ENCODE peak calls at places on chromosomes 13 and 19, in seven cellular contexts. P is tibial artery, L is brain microvascular endothelial cell, U is ascending aorta, N is GM23338, H is kidney epithelial cell, J is lung. O is an unnamed sample. For H3K27me3, the result is how much of the 10 kb centered on the place peaks cover.

GRCh38 chr13:51697181-51697580 is 106.8 kb downstream of the DHRS12 start:
- DNase-seq in P (no peak), L (peak), U (no peak), N (no peak), H (no peak), J (no peak), O (no peak)

GRCh38 chr19:54462072-54462712 is 1.4 kb downstream of the LENG9 start:
- DNase-seq in P (no peak), L (no peak), U (no peak), N (no peak), H (no peak), J (no peak), O (no peak)

GRCh38 chr19:2167896-2168618 is 4.3 kb downstream of the DOT1L start:
- DNase-seq in P (peak), L (no peak), U (peak), N (no peak), H (no peak), J (peak), O (no peak)

GRCh38 chr19:43438291-43439162 is 23.8 kb downstream of the TEX101 start:
- DNase-seq in P (no peak), L (no peak), U (no peak), N (no peak), H (no peak), J (peak), O (no peak)

GRCh38 chr19:40154121-40154680 is 37.0 kb upstream of the MAP3K10 start:
- DNase-seq in P (no peak), L (no peak), U (no peak), N (no peak), H (no peak), J (no peak), O (no peak)

GRCh38 chr19:7633619-7634018 is at the start of gene PCP2:
- DNase-seq in P (no peak), L (no peak), U (no peak), N (no peak), H (no peak), J (no peak), O (no peak)

GRCh38 chr13:43229506-43229905 is 206.1 kb downstream of the DNAJC15 start:
- DNase-seq in P (no peak), L (peak), U (no peak), N (no peak), H (no peak), J (no peak), O (no peak)

GRCh38 chr13:98966019-98966418 is 11.8 kb downstream of the DOCK9 start:
- DNase-seq in P (no peak), L (no peak), U (no peak), N (no peak), H (no peak), J (no peak), O (no peak)

GRCh38 chr19:4922530-4923378 is 13.5 kb downstream of the UHRF1 start:
- DNase-seq in P (no peak), L (no peak), U (no peak), N (no peak), H (no peak), J (no peak), O (no peak)

GRCh38 chr19:14479985-14480694 is 5.0 kb upstream of the PTGER1 start:
- DNase-seq in P (no peak), L (no peak), U (no peak), N (peak), H (no peak), J (no peak), O (peak)

GRCh38 chr13:72696590-72696989 is 30.8 kb downstream of the MZT1 start:
- DNase-seq in P (no peak), L (no peak), U (no peak), N (no peak), H (no peak), J (no peak), O (no peak)

GRCh38 chr19:6279931-6280591 is at the start of gene MLLT1:
- DNase-seq in P (peak), L (peak), U (peak), N (peak), H (peak), J (peak), O (peak)

GRCh38 chr13:39047560-39047959 is 9.3 kb downstream of the NHLRC3 start:
- DNase-seq in P (no peak), L (no peak), U (no peak), N (peak), H (no peak), J (no peak), O (no peak)

GRCh38 chr19:55638864-55639359 is 1.9 kb upstream of the ZNF580 start:
- DNase-seq in P (no peak), L (no peak), U (no peak), N (peak), H (no peak), J (no peak), O (no peak)

GRCh38 chr19:24178207-24178606 is 91.2 kb downstream of the ZNF254 start:
- DNase-seq in P (no peak), L (no peak), U (no peak), N (no peak), H (no peak), J (no peak), O (no peak)

GRCh38 chr19:43471091-43471490 is 5.7 kb upstream of the LYPD3 start:
- DNase-seq in P (no peak), L (no peak), U (no peak), N (no peak), H (no peak), J (no peak), O (no peak)

GRCh38 chr13:51588406-51588949 is 4.2 kb downstream of the WDFY2 start:
- DNase-seq in P (no peak), L (no peak), U (no peak), N (no peak), H (no peak), J (no peak), O (no peak)

GRCh38 chr13:93784191-93784590 is 557.6 kb downstream of the GPC6 start:
- DNase-seq in P (no peak), L (no peak), U (no peak), N (no peak), H (no peak), J (no peak), O (no peak)

DNA sequence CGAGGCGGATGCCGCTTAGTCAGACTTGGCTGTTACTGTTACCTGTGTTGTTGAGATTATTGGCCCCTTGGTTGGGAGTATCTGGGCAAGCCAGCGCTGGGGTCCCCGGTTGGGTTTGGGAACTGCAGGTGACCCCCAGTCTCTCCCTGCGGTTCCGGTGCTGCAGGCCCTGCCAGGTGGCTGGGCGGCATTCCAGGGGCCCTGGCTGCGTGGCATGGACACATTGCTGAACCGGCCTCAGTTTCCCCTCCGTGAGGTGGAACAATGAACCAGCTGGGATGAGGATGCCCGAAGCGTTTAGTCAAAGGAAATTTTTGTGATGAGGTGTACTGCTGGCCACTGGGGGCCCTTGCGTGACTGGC is 538 bp downstream of the B3GNT3 start:
- DNase-seq in P (no peak), L (no peak), U (no peak), N (no peak), H (no peak), J (no peak), O (no peak)
- H3K27me3 ChIP-seq in P (under half), L (under half), U (under half), N (under half), H (under half), J (under half), O (under half)

GRCh38 chr19:9931629-9932028 is 4.7 kb downstream of the OLFM2 start:
- DNase-seq in P (no peak), L (no peak), U (no peak), N (no peak), H (no peak), J (no peak), O (no peak)
- H3K27me3 ChIP-seq in P (under half), L (under half), U (under half), N (under half), H (under half), J (under half), O (under half)

DNA sequence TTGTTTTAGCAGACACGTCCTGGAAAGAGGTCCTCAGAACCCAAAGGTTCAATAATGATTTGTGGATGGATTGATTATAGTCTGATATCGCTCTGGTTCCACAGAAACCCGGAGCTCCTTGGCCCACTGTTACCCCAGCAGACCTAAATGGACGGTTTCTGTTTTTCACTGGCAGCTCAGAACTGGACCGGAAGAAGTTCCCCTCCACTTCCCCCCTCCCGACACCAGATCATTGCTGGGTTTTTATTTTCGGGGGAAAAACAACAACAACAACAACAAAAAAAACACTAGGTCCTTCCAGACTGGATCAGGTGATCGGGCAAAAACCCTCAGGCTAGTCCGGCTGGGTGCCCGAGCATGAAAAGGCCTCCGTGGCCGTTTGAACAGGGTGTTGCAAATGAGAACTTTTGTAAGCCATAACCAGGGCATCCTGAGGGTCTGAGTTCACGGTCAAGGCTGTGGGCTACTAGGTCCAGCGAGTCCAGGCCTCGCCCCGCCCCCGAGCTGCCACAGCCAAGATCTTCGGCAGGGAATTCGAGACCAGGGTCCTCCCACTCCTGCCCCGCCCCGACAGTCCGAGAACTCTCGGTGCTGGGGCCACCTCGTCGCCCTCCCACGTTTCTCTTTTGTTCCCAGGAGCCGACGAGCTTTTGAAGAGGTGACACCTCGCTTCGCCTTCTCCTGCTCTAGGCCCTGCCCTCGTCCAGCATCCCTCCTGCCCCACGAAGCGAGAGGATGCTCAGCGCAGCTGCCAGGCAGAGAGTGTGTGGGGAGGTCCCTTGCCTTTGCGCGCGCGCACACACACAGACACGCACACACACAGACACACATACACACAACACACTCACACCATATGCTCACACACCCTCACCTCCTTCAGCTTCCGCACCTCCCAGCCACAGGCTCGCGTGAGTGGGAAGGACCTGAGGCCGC is 8.7 kb downstream of the ZIC2 start:
- DNase-seq in P (no peak), L (no peak), U (no peak), N (peak), H (no peak), J (no peak), O (no peak)
- H3K27me3 ChIP-seq in P (under half), L (under half), U (half or more), N (half or more), H (half or more), J (under half), O (half or more)

GRCh38 chr19:12842511-12842910 is 4.2 kb downstream of the MAST1 start:
- DNase-seq in P (no peak), L (no peak), U (no peak), N (no peak), H (no peak), J (no peak), O (no peak)
- H3K27me3 ChIP-seq in P (under half), L (under half), U (under half), N (under half), H (half or more), J (under half), O (under half)

GRCh38 chr13:21901772-21902708 is 231.2 kb downstream of the FGF9 start:
- DNase-seq in P (no peak), L (no peak), U (no peak), N (no peak), H (no peak), J (peak), O (no peak)
- H3K27me3 ChIP-seq in P (under half), L (under half), U (under half), N (under half), H (under half), J (under half), O (under half)

DNA sequence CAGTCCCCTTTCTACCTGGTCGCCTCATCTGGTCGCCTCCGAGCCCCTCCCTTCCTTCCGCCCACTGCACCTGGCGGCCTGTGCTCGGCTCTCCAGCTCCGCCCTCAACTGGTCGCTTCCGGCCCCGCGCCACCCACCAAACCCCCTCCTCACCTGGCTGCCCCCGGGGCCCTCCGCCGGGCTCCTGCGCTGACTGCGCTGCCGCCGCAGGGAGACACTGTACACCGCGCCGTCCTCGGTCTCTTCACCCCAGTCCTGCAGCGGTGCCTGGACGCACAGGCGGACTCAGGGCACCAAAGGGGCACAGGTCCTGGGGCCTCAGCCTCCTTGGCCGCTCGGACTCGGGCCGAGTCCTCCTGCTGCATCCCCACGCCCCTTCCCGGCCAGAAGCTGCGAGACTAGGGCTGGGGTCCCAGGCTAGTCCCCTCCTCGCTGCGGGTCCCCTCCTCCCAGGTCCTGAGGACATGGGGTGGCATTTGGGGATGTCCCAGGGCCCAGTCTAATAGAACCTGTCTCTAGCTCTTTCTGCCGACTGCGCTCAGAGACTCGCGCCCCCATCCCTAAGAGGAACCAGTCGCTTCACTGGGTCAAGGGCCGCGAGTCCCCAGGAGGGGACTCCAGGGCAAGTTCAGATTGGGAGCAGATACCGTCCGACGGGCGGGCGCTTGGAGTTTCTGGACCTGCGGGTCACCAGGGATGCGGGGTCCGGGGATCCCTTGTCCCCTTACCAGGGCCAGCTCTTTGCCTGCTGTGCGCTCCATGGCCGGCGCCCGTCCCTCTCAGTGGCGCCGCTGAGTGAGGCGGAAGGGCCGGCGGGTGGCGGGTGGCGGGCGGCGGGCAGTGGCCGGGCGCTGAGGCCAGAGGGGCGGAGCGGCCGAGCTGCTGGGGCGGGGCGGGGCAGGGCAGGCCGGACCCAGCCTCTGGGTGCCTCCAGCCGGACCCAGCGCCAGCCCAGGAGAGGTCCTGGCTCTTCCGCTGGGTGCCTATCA is at the start of gene RGL3:
- DNase-seq in P (peak), L (no peak), U (no peak), N (peak), H (no peak), J (peak), O (no peak)
- H3K27me3 ChIP-seq in P (under half), L (under half), U (under half), N (under half), H (half or more), J (under half), O (under half)

GRCh38 chr19:42324655-42325307 is 654 bp upstream of the MEGF8 start:
- DNase-seq in P (no peak), L (no peak), U (no peak), N (no peak), H (no peak), J (no peak), O (no peak)

GRCh38 chr19:42325308-42325895 is at the start of gene MEGF8:
- DNase-seq in P (peak), L (peak), U (peak), N (peak), H (peak), J (peak), O (peak)

GRCh38 chr19:42323852-42324654 is 1.4 kb upstream of the MEGF8 start:
- DNase-seq in P (no peak), L (no peak), U (no peak), N (peak), H (no peak), J (no peak), O (no peak)

GRCh38 chr19:42323473-42323851 is 2.0 kb upstream of the MEGF8 start:
- DNase-seq in P (no peak), L (no peak), U (no peak), N (peak), H (no peak), J (no peak), O (peak)

GRCh38 chr19:42322305-42322704 is 3.1 kb upstream of the MEGF8 start:
- DNase-seq in P (no peak), L (no peak), U (no peak), N (no peak), H (no peak), J (no peak), O (no peak)
- H3K27me3 ChIP-seq in P (under half), L (under half), U (under half), N (under half), H (under half), J (under half), O (under half)

GRCh38 chr19:50821622-50822021 is 2.0 kb downstream of the KLK1 start:
- DNase-seq in P (no peak), L (no peak), U (no peak), N (no peak), H (no peak), J (no peak), O (no peak)

GRCh38 chr19:50822661-50823208 is 852 bp downstream of the KLK1 start:
- DNase-seq in P (no peak), L (no peak), U (no peak), N (no peak), H (no peak), J (no peak), O (no peak)

GRCh38 chr19:50821248-50821612 is 2.4 kb downstream of the KLK1 start:
- DNase-seq in P (no peak), L (no peak), U (no peak), N (no peak), H (no peak), J (no peak), O (no peak)

GRCh38 chr19:50820549-50821247 is 2.9 kb downstream of the KLK1 start:
- DNase-seq in P (no peak), L (no peak), U (no peak), N (peak), H (no peak), J (no peak), O (no peak)

GRCh38 chr19:50823389-50824042 is at the start of gene KLK1:
- DNase-seq in P (no peak), L (no peak), U (no peak), N (no peak), H (no peak), J (no peak), O (no peak)
- H3K27me3 ChIP-seq in P (under half), L (under half), U (under half), N (under half), H (under half), J (under half), O (under half)